ENCODE peak calls at places on chromosomes 7 and 10, in seven cellular contexts. N is pancreas, T is NCI-H1092 treated with DMSO at 0.1 percent for 48 hours, F is AG08396, Y is anterior cingulate cortex, L is activated T-helper 1 cell treated with Interleukin-2 at 50 U/mL for 16 hours, H is NCI-H460. Z is an unnamed sample.

GRCh38 chr10:85594239-85594638 is 772.4 kb downstream of the GRID1 start:
- DNase-seq in Y (no peak), T (no peak), N (no peak), L (no peak), H (no peak), F (no peak), Z (no peak)

GRCh38 chr7:922334-923107 is 32.0 kb downstream of the ADAP1 start:
- DNase-seq in F (no peak), H (no peak), N (peak; percentile 10), T (no peak), L (no peak), Y (no peak), Z (peak; percentile 45)

GRCh38 chr10:21071001-21071673 is 174.0 kb upstream of the NEBL start:
- DNase-seq in N (no peak), T (no peak), H (no peak), L (no peak), F (no peak), Y (no peak), Z (no peak)

GRCh38 chr10:52442576-52442975 is 128.5 kb downstream of the DKK1 start:
- DNase-seq in L (no peak), H (no peak), N (no peak), T (no peak), Y (no peak), F (no peak), Z (no peak)

GRCh38 chr10:112658900-112659328 is 211.9 kb downstream of the VTI1A start:
- DNase-seq in T (no peak), Y (no peak), L (no peak), F (no peak), N (no peak), H (peak; percentile 13), Z (no peak)

GRCh38 chr10:88553116-88553752 is 29.9 kb downstream of the RNLS start:
- DNase-seq in N (no peak), T (peak; percentile 48), H (peak; percentile 60), F (peak; percentile 57), L (no peak), Y (peak; percentile 36), Z (no peak)

GRCh38 chr7:125908714-125909113 is 979.1 kb upstream of the POT1 start:
- DNase-seq in L (no peak), F (no peak), T (no peak), H (no peak), Y (no peak), N (no peak), Z (no peak)

GRCh38 chr7:92325850-92326249 is 80.1 kb downstream of the ANKIB1 start:
- DNase-seq in L (no peak), Y (no peak), T (no peak), F (no peak), H (no peak), N (no peak), Z (no peak)

GRCh38 chr10:60974463-60975149 is 30.6 kb upstream of the RHOBTB1 start:
- DNase-seq in F (no peak), Y (no peak), H (no peak), N (no peak), T (no peak), L (no peak), Z (no peak)

GRCh38 chr10:71946700-71947099 is 17.5 kb upstream of the CHST3 start:
- DNase-seq in H (no peak), Y (peak; percentile 45), F (no peak), T (no peak), N (no peak), L (no peak), Z (no peak)

GRCh38 chr10:80253266-80253962 is 36.0 kb downstream of the MAT1A start:
- DNase-seq in Y (no peak), L (no peak), N (no peak), H (no peak), F (no peak), T (no peak), Z (no peak)

GRCh38 chr7:924541-925231 is 29.8 kb downstream of the ADAP1 start:
- DNase-seq in Y (no peak), F (peak; percentile 63), H (no peak), L (no peak), T (no peak), N (peak; percentile 14), Z (peak; percentile 55)

GRCh38 chr10:49011756-49012155 is 72.1 kb upstream of the LRRC18 start:
- DNase-seq in F (no peak), N (no peak), L (no peak), T (no peak), H (no peak), Y (no peak), Z (no peak)

GRCh38 chr10:23192396-23192740 is 256 bp downstream of the PTF1A start:
- DNase-seq in L (no peak), T (no peak), Y (no peak), H (no peak), F (no peak), N (no peak), Z (no peak)

GRCh38 chr7:131249003-131249402 is 78.7 kb upstream of the MKLN1 start:
- DNase-seq in F (peak; percentile 90), L (no peak), H (peak; percentile 45), T (no peak), N (no peak), Y (no peak), Z (peak; percentile 71)

GRCh38 chr7:1298938-1299885 is 66.5 kb downstream of the UNCX start:
- DNase-seq in T (no peak), L (no peak), F (no peak), H (no peak), Y (no peak), N (no peak), Z (no peak)

GRCh38 chr10:80488539-80489066 is 34.5 kb downstream of the TSPAN14 start:
- DNase-seq in Y (no peak), N (no peak), F (no peak), H (no peak), L (no peak), T (no peak), Z (no peak)

Z was measured in RWPE2.